ENCODE peak calls at places on chromosome 5, in ten cellular contexts. S, F, P, A, O, L, N, E, D and Y are unnamed samples.

GRCh38 chr5:102048940-102049339 is 247.1 kb downstream of the SLCO4C1 start:
- DNase-seq in S (no peak), F (peak), P (no peak), A (no peak), O (no peak), L (no peak), N (no peak), E (no peak), D (no peak), Y (no peak)

GRCh38 chr5:139725073-139725830 is 70.4 kb upstream of the PSD2 start:
- DNase-seq in S (peak), F (peak), P (no peak), A (no peak), O (no peak), L (peak), N (peak), E (no peak), D (no peak), Y (peak)

GRCh38 chr5:131150408-131150807 is 14.6 kb downstream of the HINT1 start:
- DNase-seq in S (no peak), F (no peak), P (no peak), A (no peak), O (no peak), L (no peak), N (no peak), E (no peak), D (no peak), Y (no peak)

GRCh38 chr5:73312146-73312871 is 136.3 kb downstream of the FOXD1 start:
- DNase-seq in S (no peak), F (peak), P (no peak), A (peak), O (no peak), L (no peak), N (peak), E (no peak), D (peak), Y (no peak)

GRCh38 chr5:82421119-82421518 is 143.0 kb upstream of the RPS23 start:
- DNase-seq in S (no peak), F (no peak), P (no peak), A (no peak), O (no peak), L (no peak), N (peak), E (no peak), D (peak), Y (no peak)

GRCh38 chr5:106314221-106314824 is 1356.4 kb downstream of the EFNA5 start:
- DNase-seq in S (no peak), F (peak), P (no peak), A (no peak), O (no peak), L (no peak), N (peak), E (no peak), D (no peak), Y (no peak)

GRCh38 chr5:175261098-175261497 is 182.9 kb downstream of the DRD1 start:
- DNase-seq in S (no peak), F (no peak), P (no peak), A (no peak), O (no peak), L (no peak), N (peak), E (no peak), D (no peak), Y (no peak)

GRCh38 chr5:24855485-24855884 is 210.7 kb upstream of the CDH10 start:
- DNase-seq in S (no peak), F (no peak), P (no peak), A (no peak), O (no peak), L (no peak), N (no peak), E (no peak), D (no peak), Y (no peak)

GRCh38 chr5:108260858-108261170 is 121.1 kb downstream of the FBXL17 start:
- DNase-seq in S (no peak), F (no peak), P (no peak), A (no peak), O (no peak), L (no peak), N (no peak), E (no peak), D (no peak), Y (no peak)

GRCh38 chr5:69238760-69239251 is 4.1 kb downstream of the CDK7 start:
- DNase-seq in S (no peak), F (no peak), P (no peak), A (peak), O (no peak), L (no peak), N (peak), E (no peak), D (peak), Y (no peak)

GRCh38 chr5:81195334-81195929 is 37.7 kb upstream of the CKMT2 start:
- DNase-seq in S (no peak), F (no peak), P (no peak), A (no peak), O (no peak), L (no peak), N (peak), E (no peak), D (no peak), Y (no peak)

GRCh38 chr5:83471405-83472212 is at the start of gene VCAN:
- DNase-seq in S (peak), F (peak), P (no peak), A (peak), O (no peak), L (peak), N (peak), E (no peak), D (no peak), Y (peak)

GRCh38 chr5:169805527-169805934 is 168.5 kb downstream of the DOCK2 start:
- DNase-seq in S (no peak), F (peak), P (no peak), A (no peak), O (peak), L (no peak), N (peak), E (peak), D (no peak), Y (no peak)

GRCh38 chr5:179455320-179455719 is 95.0 kb upstream of the RUFY1 start:
- DNase-seq in S (no peak), F (no peak), P (no peak), A (no peak), O (no peak), L (no peak), N (no peak), E (no peak), D (no peak), Y (no peak)

GRCh38 chr5:132102101-132102701 is 28.6 kb downstream of the CSF2 start:
- DNase-seq in S (no peak), F (no peak), P (no peak), A (no peak), O (peak), L (no peak), N (no peak), E (no peak), D (no peak), Y (no peak)

GRCh38 chr5:139149477-139150199 is 48.5 kb downstream of the SIL1 start:
- DNase-seq in S (no peak), F (no peak), P (no peak), A (no peak), O (no peak), L (no peak), N (peak), E (no peak), D (peak), Y (no peak)

GRCh38 chr5:119389288-119390065 is 33.7 kb downstream of the TNFAIP8 start:
- DNase-seq in S (no peak), F (no peak), P (no peak), A (no peak), O (no peak), L (no peak), N (peak), E (no peak), D (no peak), Y (no peak)

GRCh38 chr5:55829956-55830355 is 21.2 kb upstream of the IL31RA start:
- DNase-seq in S (no peak), F (no peak), P (no peak), A (no peak), O (no peak), L (no peak), N (no peak), E (no peak), D (no peak), Y (no peak)

GRCh38 chr5:172939045-172939444 is 20.2 kb upstream of the RPL26L1 start:
- DNase-seq in S (no peak), F (peak), P (no peak), A (no peak), O (no peak), L (no peak), N (peak), E (no peak), D (no peak), Y (no peak)

GRCh38 chr5:162956570-162956969 is 480.8 kb upstream of the CCNG1 start:
- DNase-seq in S (no peak), F (no peak), P (no peak), A (no peak), O (no peak), L (no peak), N (no peak), E (no peak), D (no peak), Y (no peak)